ENCODE peak calls at places on chromosomes 11 and 22, in nine cellular contexts. U is OCI-LY7, P is BE2C, W is fibroblast of mammary gland, Z is right atrium auricular region, L is testis, Y is astrocyte of the spinal cord, S is A549, F is GM06990. O is an unnamed sample.

GRCh38 chr22:44975444-44976262 is 34.2 kb downstream of the PHF21B start:
- DNase-seq in S (peak; percentile 54), P (peak; percentile 65), W (peak; percentile 80), U (peak; percentile 78), Y (peak; percentile 72), L (peak; percentile 92), F (peak; percentile 59), Z (no peak), O (peak; percentile 95)

GRCh38 chr11:119808431-119809185 is 79.6 kb upstream of the NECTIN1 start:
- DNase-seq in Z (no peak), P (no peak), L (no peak), S (no peak), U (no peak), W (no peak), Y (no peak), F (no peak), O (no peak)

GRCh38 chr11:86291466-86292262 is 10.4 kb upstream of the HIKESHI start:
- DNase-seq in U (peak; percentile 67), P (peak; percentile 60), Y (peak; percentile 58), S (peak; percentile 49), Z (no peak), W (peak; percentile 70), F (no peak), L (peak; percentile 60), O (no peak)

GRCh38 chr11:70566768-70567530 is 168.6 kb downstream of the CTTN start:
- DNase-seq in U (no peak), L (no peak), F (no peak), Y (no peak), Z (no peak), P (no peak), S (no peak), W (no peak), O (no peak)

GRCh38 chr11:112300094-112300786 is 39.6 kb upstream of the PLET1 start:
- DNase-seq in S (no peak), Y (no peak), U (no peak), F (no peak), L (no peak), W (no peak), Z (peak; percentile 57), P (no peak), O (no peak)

GRCh38 chr11:85483861-85484260 is 143.3 kb downstream of the DLG2 start:
- DNase-seq in W (peak; percentile 30), F (peak; percentile 15), P (no peak), Y (peak; percentile 3), S (no peak), Z (no peak), U (no peak), L (no peak), O (no peak)

GRCh38 chr11:112504056-112504455 is 243.4 kb upstream of the PLET1 start:
- DNase-seq in U (no peak), W (no peak), P (no peak), S (no peak), Y (no peak), Z (no peak), L (no peak), F (no peak), O (no peak)

GRCh38 chr11:15629690-15630321 is 515.1 kb downstream of the INSC start:
- DNase-seq in F (no peak), Z (no peak), U (peak; percentile 11), W (no peak), Y (no peak), S (no peak), P (no peak), L (peak; percentile 52), O (no peak)

GRCh38 chr22:45458532-45458931 is 44.2 kb upstream of the FBLN1 start:
- DNase-seq in W (no peak), F (no peak), P (no peak), Z (no peak), S (no peak), Y (no peak), U (no peak), L (no peak), O (no peak)

GRCh38 chr22:30537083-30537731 is 9.3 kb downstream of the SEC14L6 start:
- DNase-seq in L (peak; percentile 59), P (no peak), S (no peak), U (no peak), Z (no peak), Y (no peak), F (no peak), W (no peak), O (no peak)

GRCh38 chr11:94647926-94648325 is 80.8 kb downstream of the PIWIL4 start:
- DNase-seq in Y (no peak), F (no peak), Z (peak; percentile 77), S (no peak), L (no peak), W (peak; percentile 39), P (no peak), U (no peak), O (peak; percentile 23)

GRCh38 chr11:73980001-73980960 is 2.4 kb downstream of the UCP2 start:
- DNase-seq in L (no peak), F (peak; percentile 87), Y (no peak), Z (peak; percentile 62), P (no peak), U (peak; percentile 97), W (no peak), S (no peak), O (no peak)

GRCh38 chr22:42439821-42440674 is 7.8 kb upstream of the NFAM1 start:
- DNase-seq in F (peak; percentile 40), U (peak; percentile 75), S (no peak), W (peak; percentile 47), Y (peak; percentile 41), P (no peak), Z (no peak), L (no peak), O (no peak)

GRCh38 chr11:131889760-131890620 is 519.6 kb downstream of the NTM start:
- DNase-seq in F (no peak), Z (no peak), U (no peak), Y (peak; percentile 45), P (no peak), S (no peak), W (no peak), L (no peak), O (no peak)

GRCh38 chr11:72225411-72225951 is 914 bp downstream of the INPPL1 start:
- DNase-seq in U (peak; percentile 43), L (peak; percentile 16), P (peak; percentile 22), W (peak; percentile 7), Y (no peak), F (peak; percentile 38), Z (peak; percentile 56), S (no peak), O (peak; percentile 54)

DNA sequence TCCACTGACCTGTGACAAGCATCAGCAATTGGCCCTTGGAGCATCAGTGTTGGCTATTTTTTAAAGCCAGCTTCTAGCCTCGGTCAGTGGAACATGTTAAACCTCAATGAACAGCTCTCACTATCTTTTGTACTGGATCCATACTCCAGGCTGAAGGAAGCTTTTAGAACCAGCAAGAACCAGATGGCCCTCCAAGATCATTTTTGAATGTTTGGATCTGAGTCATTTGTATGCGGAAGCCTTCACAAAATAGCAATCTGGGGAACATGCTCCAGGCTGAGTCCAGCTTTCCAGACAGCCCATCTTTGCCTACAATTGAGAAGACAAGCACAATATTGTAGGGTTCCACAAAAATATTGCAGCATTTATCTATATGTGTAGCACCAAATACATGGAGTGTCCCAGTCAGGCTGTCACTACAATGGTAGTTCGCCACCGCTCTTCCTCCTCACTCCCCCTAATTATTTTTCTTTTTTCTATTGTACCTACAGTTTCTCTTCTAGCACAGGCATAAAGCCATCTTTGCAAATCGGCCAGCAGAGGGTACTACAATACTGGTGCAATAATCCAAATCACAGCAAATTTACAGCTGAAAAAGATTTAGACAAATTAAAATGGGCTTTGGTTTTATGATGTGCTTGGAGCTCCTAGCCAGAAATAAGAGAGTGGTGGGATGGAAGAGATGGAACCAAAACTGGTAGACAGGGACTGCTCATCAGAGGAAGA is 177.4 kb upstream of the BLID start:
- DNase-seq in S (no peak), P (no peak), Y (no peak), U (no peak), F (no peak), L (peak; percentile 60), Z (no peak), W (peak; percentile 20), O (no peak)
- TF ChIP-seq CTCF in S (no peak), P (no peak), Y (peak; percentile 11), U (peak; percentile 32), F (no peak), L (peak; percentile 41), Z (peak; percentile 59), W (peak; percentile 22), O (no peak)

DNA sequence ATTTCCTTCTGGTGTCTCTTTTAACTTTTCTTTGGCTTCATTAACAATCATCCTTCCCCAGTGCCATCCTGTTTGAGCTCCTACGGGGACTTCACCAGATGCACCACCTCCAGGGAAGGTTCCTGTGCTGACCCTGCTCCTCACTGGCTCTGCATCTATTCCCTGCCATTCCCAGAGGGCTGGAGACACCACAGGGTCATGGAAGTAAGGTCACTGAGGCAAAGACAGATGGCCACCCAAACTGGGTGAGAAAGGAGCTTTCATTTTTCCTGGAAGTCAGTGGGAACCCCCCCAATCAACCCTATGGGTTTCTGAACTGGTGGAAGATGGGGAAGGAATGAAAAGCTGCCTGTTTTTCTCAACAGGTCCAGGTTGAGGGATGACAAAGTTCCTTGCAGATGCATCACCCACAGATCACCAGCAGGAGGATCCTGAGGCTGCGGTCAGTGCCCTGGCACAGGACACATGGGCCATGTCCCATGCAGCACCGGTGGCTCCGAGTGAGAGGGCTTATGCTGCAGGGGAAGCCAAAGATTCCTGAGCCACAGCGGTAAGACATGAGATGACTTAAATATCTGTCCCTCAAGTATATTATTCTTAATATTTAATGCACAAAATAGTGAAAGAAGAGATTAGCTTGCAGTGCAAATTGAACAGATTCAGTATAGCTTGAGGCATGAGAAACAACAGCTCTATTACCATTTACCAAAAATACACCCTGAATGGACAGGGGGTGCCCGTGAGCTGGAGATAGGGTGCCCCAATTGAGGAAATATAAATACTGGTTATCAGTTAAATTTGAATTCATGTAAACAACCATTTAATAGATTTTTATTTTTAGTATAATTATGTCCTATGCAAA is 73.0 kb upstream of the VPREB1 start:
- DNase-seq in Y (no peak), L (peak; percentile 40), P (no peak), F (peak; percentile 13), S (peak; percentile 31), Z (no peak), U (peak; percentile 36), W (peak; percentile 13), O (no peak)
- TF ChIP-seq CTCF in Y (peak; percentile 47), L (peak; percentile 36), P (peak; percentile 45), F (peak; percentile 48), S (no peak), Z (peak; percentile 18), U (peak; percentile 75), W (peak; percentile 33), O (peak; percentile 22)

GRCh38 chr11:44427432-44427831 is 117.5 kb upstream of the ALX4 start:
- DNase-seq in U (peak; percentile 9), S (no peak), P (peak; percentile 14), F (no peak), L (peak; percentile 21), Z (no peak), W (no peak), Y (no peak), O (no peak)
- TF ChIP-seq CTCF in U (peak; percentile 71), S (peak; percentile 40), P (peak; percentile 46), F (peak; percentile 47), L (peak; percentile 10), Z (peak; percentile 25), W (peak; percentile 32), Y (peak; percentile 16), O (peak; percentile 20)

DNA sequence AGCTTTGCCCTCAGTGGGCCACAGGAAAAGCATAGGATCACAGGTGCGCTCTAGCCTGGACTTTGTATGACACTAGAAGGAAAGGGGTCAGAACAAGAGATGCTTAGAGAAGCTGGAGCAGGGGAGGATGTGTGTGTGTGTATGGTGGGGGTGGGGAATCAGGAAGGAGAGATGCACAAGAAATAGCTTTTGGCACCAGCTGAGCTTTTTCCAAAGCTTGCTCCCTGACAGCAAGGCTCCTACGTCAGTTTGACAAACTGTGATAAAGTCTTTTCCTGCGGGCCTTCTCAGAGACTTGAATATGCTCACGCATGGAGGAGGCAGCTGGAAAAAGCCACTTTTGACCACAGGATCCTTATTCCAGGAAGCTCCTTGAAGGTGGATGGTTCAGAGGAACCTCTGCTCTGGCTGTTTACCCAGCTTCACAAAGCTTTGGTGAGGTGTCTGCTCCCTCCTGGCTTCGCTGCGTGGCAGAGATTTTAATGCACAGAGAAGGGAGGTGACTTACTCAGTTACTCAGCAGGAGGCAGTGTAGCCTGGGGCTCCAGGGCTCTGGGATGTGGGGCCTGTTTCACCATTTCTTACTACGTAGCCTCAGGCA is 3.9 kb downstream of the CDC42EP1 start:
- DNase-seq in L (no peak), F (no peak), U (no peak), S (no peak), Y (no peak), P (no peak), Z (no peak), W (peak; percentile 35), O (no peak)
- TF ChIP-seq CTCF in L (no peak), F (no peak), U (peak; percentile 14), S (no peak), Y (peak; percentile 11), P (no peak), Z (no peak), W (no peak), O (no peak)